ENCODE peak calls at places on chromosomes 16 and 17, in four cellular contexts. One of them, this sample, is unnamed. For H3K36me3 and H3K9me3, the result is how much of the 10 kb centered on the place peaks cover.

GRCh38 chr16:69482410-69482951 is 58.1 kb downstream of the CYB5B start:
- DNase-seq in WERI-Rb-1: no peak
- DNase-seq in GM23248: peak
- DNase-seq in left ventricle myocardium inferior: peak
- DNase-seq in this sample: peak

GRCh38 chr16:15464401-15465186 is 30.2 kb downstream of the BMERB1 start:
- DNase-seq in GM23248: no peak
- DNase-seq in WERI-Rb-1: no peak
- DNase-seq in left ventricle myocardium inferior: no peak
- DNase-seq in this sample: no peak

GRCh38 chr16:85330694-85331188 is 218.5 kb upstream of the CIBAR2 start:
- DNase-seq in GM23248: peak
- DNase-seq in WERI-Rb-1: peak
- DNase-seq in left ventricle myocardium inferior: no peak
- DNase-seq in this sample: no peak

GRCh38 chr16:67561501-67561823 is 864 bp upstream of the CTCF start:
- DNase-seq in left ventricle myocardium inferior: no peak
- DNase-seq in WERI-Rb-1: no peak
- DNase-seq in GM23248: no peak
- DNase-seq in this sample: no peak

GRCh38 chr16:55370762-55371482 is 46.9 kb downstream of the IRX6 start:
- DNase-seq in WERI-Rb-1: peak
- DNase-seq in left ventricle myocardium inferior: peak
- DNase-seq in GM23248: peak
- DNase-seq in this sample: peak

GRCh38 chr16:49491736-49492089 is 118.1 kb downstream of the C16orf78 start:
- DNase-seq in GM23248: no peak
- DNase-seq in WERI-Rb-1: peak
- DNase-seq in left ventricle myocardium inferior: peak
- DNase-seq in this sample: no peak

GRCh38 chr17:6755731-6756184 is at the start of gene XAF1:
- DNase-seq in GM23248: peak
- DNase-seq in left ventricle myocardium inferior: peak
- DNase-seq in WERI-Rb-1: no peak
- DNase-seq in this sample: no peak

GRCh38 chr16:48901712-48902374 is 291.9 kb upstream of the N4BP1 start:
- DNase-seq in WERI-Rb-1: peak
- DNase-seq in left ventricle myocardium inferior: no peak
- DNase-seq in GM23248: no peak
- DNase-seq in this sample: no peak

GRCh38 chr17:36068524-36068923 is 4.5 kb downstream of the CCL18 start:
- DNase-seq in WERI-Rb-1: no peak
- DNase-seq in left ventricle myocardium inferior: no peak
- DNase-seq in GM23248: no peak
- DNase-seq in this sample: no peak

GRCh38 chr16:84314373-84314772 is 19.7 kb downstream of the WFDC1 start:
- DNase-seq in WERI-Rb-1: no peak
- DNase-seq in left ventricle myocardium inferior: no peak
- DNase-seq in GM23248: peak
- DNase-seq in this sample: no peak

GRCh38 chr17:19539040-19539399 is 5.4 kb downstream of the SLC47A1 start:
- DNase-seq in GM23248: no peak
- DNase-seq in WERI-Rb-1: no peak
- DNase-seq in left ventricle myocardium inferior: no peak
- DNase-seq in this sample: no peak

GRCh38 chr16:84180519-84181140 is 6.2 kb downstream of the TAF1C start:
- DNase-seq in GM23248: no peak
- DNase-seq in WERI-Rb-1: no peak
- DNase-seq in left ventricle myocardium inferior: peak
- DNase-seq in this sample: peak

GRCh38 chr16:31273676-31274075 is 13.9 kb downstream of the ITGAM start:
- DNase-seq in WERI-Rb-1: no peak
- DNase-seq in left ventricle myocardium inferior: no peak
- DNase-seq in GM23248: peak
- DNase-seq in this sample: peak

GRCh38 chr16:72915331-72915730 is 132.6 kb downstream of the ZFHX3 start:
- DNase-seq in GM23248: no peak
- DNase-seq in WERI-Rb-1: no peak
- DNase-seq in left ventricle myocardium inferior: no peak
- DNase-seq in this sample: no peak

GRCh38 chr17:50916708-50917417 is 50.7 kb upstream of the TOB1 start:
- DNase-seq in GM23248: no peak
- DNase-seq in left ventricle myocardium inferior: no peak
- DNase-seq in WERI-Rb-1: no peak
- DNase-seq in this sample: peak

GRCh38 chr17:74579910-74580309 is 12.2 kb downstream of the CD300LD start:
- DNase-seq in GM23248: no peak
- DNase-seq in WERI-Rb-1: no peak
- DNase-seq in left ventricle myocardium inferior: no peak
- DNase-seq in this sample: no peak

GRCh38 chr17:67055041-67055443 is 10.7 kb downstream of the CACNG1 start:
- DNase-seq in GM23248: no peak
- DNase-seq in left ventricle myocardium inferior: no peak
- DNase-seq in WERI-Rb-1: peak
- DNase-seq in this sample: no peak

GRCh38 chr17:34578016-34578415 is 1.4 kb upstream of the TMEM132E start:
- DNase-seq in WERI-Rb-1: peak
- DNase-seq in GM23248: no peak
- DNase-seq in left ventricle myocardium inferior: no peak
- DNase-seq in this sample: no peak

GRCh38 chr16:86665319-86665675 is 86.9 kb downstream of the FOXL1 start:
- DNase-seq in WERI-Rb-1: no peak
- DNase-seq in left ventricle myocardium inferior: no peak
- DNase-seq in GM23248: peak
- DNase-seq in this sample: no peak

GRCh38 chr16:25192096-25192495 is 24.7 kb upstream of the AQP8 start:
- DNase-seq in left ventricle myocardium inferior: no peak
- DNase-seq in WERI-Rb-1: no peak
- DNase-seq in GM23248: peak
- DNase-seq in this sample: no peak

GRCh38 chr17:67245073-67245693 is at the start of gene HELZ:
- DNase-seq in GM23248: peak
- DNase-seq in left ventricle myocardium inferior: peak
- DNase-seq in WERI-Rb-1: peak
- DNase-seq in this sample: peak

GRCh38 chr17:81091134-81091530 is 56.2 kb downstream of the BAIAP2 start:
- DNase-seq in WERI-Rb-1: no peak
- DNase-seq in left ventricle myocardium inferior: no peak
- DNase-seq in GM23248: no peak
- DNase-seq in this sample: no peak

GRCh38 chr17:82235775-82236141 is 6.9 kb downstream of the SLC16A3 start:
- DNase-seq in WERI-Rb-1: no peak
- DNase-seq in GM23248: no peak
- DNase-seq in left ventricle myocardium inferior: peak
- DNase-seq in this sample: no peak

GRCh38 chr16:4991754-4992153 is 33.6 kb downstream of the SEC14L5 start:
- DNase-seq in WERI-Rb-1: no peak
- DNase-seq in left ventricle myocardium inferior: no peak
- DNase-seq in GM23248: no peak
- DNase-seq in this sample: peak

GRCh38 chr17:40450175-40450574 is 6.9 kb downstream of the IGFBP4 start:
- DNase-seq in left ventricle myocardium inferior: no peak
- DNase-seq in WERI-Rb-1: peak
- DNase-seq in GM23248: peak
- DNase-seq in this sample: no peak

GRCh38 chr17:10311131-10311530 is 61.7 kb downstream of the MYH13 start:
- DNase-seq in GM23248: peak
- DNase-seq in WERI-Rb-1: no peak
- DNase-seq in left ventricle myocardium inferior: no peak
- DNase-seq in this sample: no peak

GRCh38 chr17:70871180-70871818 is 702.0 kb downstream of the KCNJ2 start:
- DNase-seq in left ventricle myocardium inferior: no peak
- DNase-seq in WERI-Rb-1: no peak
- DNase-seq in GM23248: no peak
- DNase-seq in this sample: no peak

GRCh38 chr16:68382296-68382718 is 66.0 kb downstream of the SMPD3 start:
- DNase-seq in WERI-Rb-1: no peak
- DNase-seq in left ventricle myocardium inferior: no peak
- DNase-seq in GM23248: no peak
- DNase-seq in this sample: no peak

DNA sequence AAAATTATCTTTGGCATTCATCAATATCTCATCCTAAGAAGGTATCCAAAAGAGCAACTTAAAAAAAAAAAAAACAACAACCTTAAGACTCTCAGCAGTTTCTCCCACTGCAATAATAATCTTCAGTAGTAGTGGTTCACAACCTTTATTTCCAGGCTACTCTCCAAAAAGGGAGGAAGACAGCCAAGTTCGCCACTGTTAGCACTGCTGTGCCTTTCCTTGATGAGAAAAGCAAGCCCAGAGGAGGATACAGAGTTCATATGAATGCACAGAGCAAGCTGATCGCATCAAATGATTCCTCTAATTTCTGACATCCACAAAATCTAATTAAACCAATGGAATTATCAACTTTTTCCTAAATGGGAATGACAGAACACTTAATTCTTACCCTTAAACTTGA is 199.4 kb downstream of the AATF start:
- DNase-seq in WERI-Rb-1: no peak
- DNase-seq in left ventricle myocardium inferior: no peak
- DNase-seq in GM23248: no peak
- DNase-seq in this sample: no peak
- H3K36me3 ChIP-seq in WERI-Rb-1: under half
- H3K36me3 ChIP-seq in left ventricle myocardium inferior: under half
- H3K36me3 ChIP-seq in GM23248: under half
- H3K36me3 ChIP-seq in this sample: under half

DNA sequence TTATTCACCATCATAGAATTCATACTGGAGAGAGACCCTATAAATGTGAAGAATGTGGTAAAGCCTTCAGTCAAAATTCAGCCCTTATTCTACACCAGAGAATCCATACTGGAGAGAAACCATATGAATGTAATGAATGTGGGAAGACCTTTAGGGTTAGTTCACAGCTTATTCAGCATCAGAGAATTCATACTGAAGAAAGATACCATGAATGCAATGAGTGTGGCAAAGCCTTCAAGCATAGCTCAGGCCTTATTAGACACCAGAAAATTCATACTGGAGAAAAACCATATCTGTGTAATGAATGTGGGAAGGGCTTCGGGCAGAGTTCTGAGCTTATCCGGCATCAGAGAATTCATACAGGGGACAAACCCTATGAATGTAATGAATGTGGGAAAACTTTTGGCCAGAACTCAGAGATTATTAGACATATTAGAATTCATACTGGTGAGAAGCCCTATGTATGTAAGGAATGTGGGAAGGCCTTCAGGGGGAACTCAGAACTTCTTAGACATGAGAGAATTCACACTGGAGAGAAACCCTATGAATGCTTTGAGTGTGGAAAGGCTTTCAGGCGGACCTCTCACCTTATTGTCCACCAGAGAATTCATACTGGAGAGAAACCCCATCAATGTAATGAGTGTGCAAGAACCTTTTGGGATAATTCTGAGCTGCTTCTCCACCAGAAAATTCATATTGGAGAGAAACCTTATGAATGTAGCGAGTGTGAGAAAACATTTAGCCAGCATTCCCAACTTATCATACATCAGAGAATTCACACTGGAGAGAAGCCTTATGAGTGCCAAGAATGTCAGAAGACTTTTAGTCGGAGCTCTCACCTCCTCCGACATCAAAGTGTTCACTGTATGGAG is 14.1 kb downstream of the ZFP3 start:
- DNase-seq in GM23248: no peak
- DNase-seq in WERI-Rb-1: no peak
- DNase-seq in left ventricle myocardium inferior: no peak
- DNase-seq in this sample: no peak
- H3K9me3 ChIP-seq in GM23248: under half
- H3K9me3 ChIP-seq in WERI-Rb-1: half or more
- H3K9me3 ChIP-seq in left ventricle myocardium inferior: half or more
- H3K9me3 ChIP-seq in this sample: under half

GRCh38 chr16:89248196-89249005 is 30.9 kb downstream of the ZNF778 start:
- DNase-seq in left ventricle myocardium inferior: no peak
- DNase-seq in WERI-Rb-1: no peak
- DNase-seq in GM23248: no peak
- DNase-seq in this sample: no peak
- H3K4me3 ChIP-seq in left ventricle myocardium inferior: peak
- H3K4me3 ChIP-seq in WERI-Rb-1: no peak
- H3K4me3 ChIP-seq in GM23248: peak
- H3K4me3 ChIP-seq in this sample: no peak

GRCh38 chr16:3687792-3688191 is 29.5 kb downstream of the TRAP1 start:
- DNase-seq in GM23248: no peak
- DNase-seq in WERI-Rb-1: no peak
- DNase-seq in left ventricle myocardium inferior: no peak
- DNase-seq in this sample: peak
- H3K36me3 ChIP-seq in GM23248: under half
- H3K36me3 ChIP-seq in WERI-Rb-1: half or more
- H3K36me3 ChIP-seq in left ventricle myocardium inferior: under half
- H3K36me3 ChIP-seq in this sample: under half

DNA sequence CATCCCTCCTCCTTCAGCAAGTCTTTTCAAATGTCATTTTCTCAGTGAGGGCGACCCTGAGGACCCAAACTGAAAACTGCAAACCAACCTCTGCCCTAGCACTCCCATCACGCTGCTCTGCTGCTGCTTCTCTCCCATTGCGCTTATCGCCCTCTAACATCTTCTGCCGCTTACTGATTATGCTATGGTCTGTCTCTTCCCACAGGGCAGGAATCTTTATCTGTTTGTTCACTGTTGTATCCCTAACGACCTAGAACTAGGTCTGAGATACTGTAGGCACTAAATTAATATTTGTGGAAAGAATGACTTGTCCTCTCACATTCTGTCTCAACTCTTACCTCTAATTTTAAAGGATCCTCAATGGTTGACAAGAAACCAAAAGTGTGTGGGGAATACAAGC is 12.5 kb downstream of the ZSCAN32 start:
- DNase-seq in GM23248: no peak
- DNase-seq in WERI-Rb-1: no peak
- DNase-seq in left ventricle myocardium inferior: no peak
- DNase-seq in this sample: no peak
- H3K9me3 ChIP-seq in GM23248: under half
- H3K9me3 ChIP-seq in WERI-Rb-1: under half
- H3K9me3 ChIP-seq in left ventricle myocardium inferior: half or more
- H3K9me3 ChIP-seq in this sample: under half

GRCh38 chr17:32223703-32224102 is 41.9 kb upstream of the RHBDL3 start:
- DNase-seq in left ventricle myocardium inferior: no peak
- DNase-seq in WERI-Rb-1: no peak
- DNase-seq in GM23248: no peak
- DNase-seq in this sample: no peak

GRCh38 chr17:32227910-32228309 is 37.7 kb upstream of the RHBDL3 start:
- DNase-seq in GM23248: no peak
- DNase-seq in left ventricle myocardium inferior: no peak
- DNase-seq in WERI-Rb-1: no peak
- DNase-seq in this sample: no peak

GRCh38 chr17:32222621-32223020 is 43.0 kb upstream of the RHBDL3 start:
- DNase-seq in WERI-Rb-1: no peak
- DNase-seq in GM23248: peak
- DNase-seq in left ventricle myocardium inferior: no peak
- DNase-seq in this sample: no peak

DNA sequence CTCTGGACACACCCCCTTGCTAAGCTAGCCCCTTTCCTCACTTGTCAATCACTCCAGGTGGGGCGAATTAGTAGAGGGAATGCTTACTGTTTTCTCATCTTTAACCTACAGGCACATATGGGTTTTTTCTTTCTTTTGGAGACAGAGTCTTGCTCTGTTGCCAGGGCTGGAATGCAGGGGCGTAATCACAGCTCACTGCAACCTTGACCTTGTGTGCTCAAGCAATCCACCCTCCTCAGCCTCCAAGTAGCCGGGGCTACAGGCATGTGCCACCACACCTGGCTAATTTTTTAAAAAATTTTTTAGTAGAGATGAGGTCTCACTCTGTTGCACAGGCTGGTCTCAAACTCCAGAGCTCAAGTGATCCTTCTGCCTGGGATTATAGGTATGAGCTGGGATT is 38.8 kb upstream of the RHBDL3 start:
- DNase-seq in left ventricle myocardium inferior: no peak
- DNase-seq in GM23248: no peak
- DNase-seq in WERI-Rb-1: no peak
- DNase-seq in this sample: no peak
- H3K4me3 ChIP-seq in left ventricle myocardium inferior: no peak
- H3K4me3 ChIP-seq in GM23248: no peak
- H3K4me3 ChIP-seq in WERI-Rb-1: no peak
- H3K4me3 ChIP-seq in this sample: no peak

This sample was measured in aorta.